ENCODE peak calls at places on chromosomes 13 and 19, in four cellular contexts. T is AG09319, K is omental fat pad, X is fibroblast of the aortic adventitia. H is an unnamed sample.
A peak's percentile ranks its signal among the peaks of the same experiment; 100 is the strongest.

GRCh38 chr13:113448545-113448884 is 4.8 kb downstream of the ADPRHL1 start:
- DNase-seq in T (no peak), K (no peak), X (no peak), H (no peak)

GRCh38 chr13:109778102-109778542 is 8.3 kb downstream of the IRS2 start:
- DNase-seq in T (no peak), K (no peak), X (no peak), H (no peak)

GRCh38 chr13:52669677-52670076 is 17.0 kb downstream of the SUGT1 start:
- DNase-seq in T (no peak), K (no peak), X (no peak), H (no peak)

GRCh38 chr19:42066075-42066754 is 3.8 kb downstream of the GRIK5 start:
- DNase-seq in T (no peak), K (no peak), X (peak; percentile 7), H (no peak)

GRCh38 chr13:32150794-32151193 is 119.2 kb downstream of the FRY start:
- DNase-seq in T (peak; percentile 43), K (no peak), X (peak; percentile 95), H (peak; percentile 87)

GRCh38 chr19:3398114-3398899 is 31.9 kb downstream of the NFIC start:
- DNase-seq in T (no peak), K (no peak), X (peak; percentile 69), H (no peak)

GRCh38 chr13:44309771-44310767 is 63.6 kb upstream of the SERP2 start:
- DNase-seq in T (no peak), K (no peak), X (peak; percentile 83), H (no peak)

GRCh38 chr13:77381059-77381458 is 54.2 kb upstream of the MYCBP2 start:
- DNase-seq in T (no peak), K (no peak), X (no peak), H (no peak)

GRCh38 chr13:60604058-60604457 is 207.0 kb downstream of the TDRD3 start:
- DNase-seq in T (no peak), K (no peak), X (no peak), H (no peak)

GRCh38 chr19:3338541-3339181 is 27.7 kb upstream of the NFIC start:
- DNase-seq in T (no peak), K (no peak), X (no peak), H (no peak)

GRCh38 chr19:55283548-55284393 is at the start of gene BRSK1:
- DNase-seq in T (peak; percentile 16), K (no peak), X (peak; percentile 48), H (peak; percentile 25)

GRCh38 chr13:35190241-35190640 is 248.2 kb downstream of the NBEA start:
- DNase-seq in T (peak; percentile 89), K (no peak), X (no peak), H (peak; percentile 54)

GRCh38 chr13:23805015-23805583 is 84.1 kb downstream of the MIPEP start:
- DNase-seq in T (no peak), K (no peak), X (no peak), H (no peak)

GRCh38 chr13:65264066-65264465 is 1966.1 kb downstream of the PCDH9 start:
- DNase-seq in T (no peak), K (no peak), X (no peak), H (no peak)

GRCh38 chr19:12786149-12786870 is 5.0 kb upstream of the JUNB start:
- DNase-seq in T (no peak), K (no peak), X (no peak), H (no peak)

GRCh38 chr13:110323172-110323851 is 16.2 kb downstream of the COL4A2 start:
- DNase-seq in T (no peak), K (no peak), X (peak; percentile 26), H (peak; percentile 72)

GRCh38 chr13:72689181-72689696 is 38.2 kb downstream of the MZT1 start:
- DNase-seq in T (no peak), K (no peak), X (no peak), H (no peak)

GRCh38 chr13:52851153-52851962 is 2.9 kb upstream of the PCDH8 start:
- DNase-seq in T (no peak), K (no peak), X (peak; percentile 15), H (no peak)

GRCh38 chr19:46602392-46603194 is 1.5 kb downstream of the CALM3 start:
- DNase-seq in T (no peak), K (no peak), X (peak; percentile 23), H (no peak)

GRCh38 chr19:4764290-4764660 is 27.3 kb upstream of the FEM1A start:
- DNase-seq in T (no peak), K (no peak), X (no peak), H (no peak)

GRCh38 chr13:23600534-23600933 is 30.3 kb downstream of the TNFRSF19 start:
- DNase-seq in T (no peak), K (no peak), X (no peak), H (no peak)

GRCh38 chr19:46069841-46070341 is 29.1 kb upstream of the IGFL4 start:
- DNase-seq in T (no peak), K (no peak), X (peak; percentile 98), H (no peak)

GRCh38 chr13:75715598-75716523 is 79.7 kb downstream of the LMO7 start:
- DNase-seq in T (no peak), K (no peak), X (peak; percentile 63), H (no peak)

GRCh38 chr19:45607071-45608029 is 5.3 kb upstream of the GPR4 start:
- DNase-seq in T (peak; percentile 32), K (peak; percentile 72), X (peak; percentile 76), H (peak; percentile 32)

GRCh38 chr13:54859827-54860226 is 1831.2 kb downstream of the OLFM4 start:
- DNase-seq in T (no peak), K (no peak), X (no peak), H (no peak)

GRCh38 chr13:105340061-105340606 is 1195.3 kb downstream of the EFNB2 start:
- DNase-seq in T (no peak), K (no peak), X (no peak), H (no peak)

GRCh38 chr13:50053844-50054243 is 38.6 kb downstream of the KCNRG start:
- DNase-seq in T (no peak), K (no peak), X (no peak), H (no peak)

GRCh38 chr19:11624064-11624463 is 26.8 kb downstream of the ZNF627 start:
- DNase-seq in T (no peak), K (no peak), X (peak; percentile 76), H (peak; percentile 28)

GRCh38 chr13:79481685-79482052 is 714 bp downstream of the NDFIP2 start:
- DNase-seq in T (no peak), K (no peak), X (no peak), H (no peak)

GRCh38 chr19:58571575-58571947 is 1.6 kb downstream of the MZF1 start:
- DNase-seq in T (no peak), K (no peak), X (no peak), H (no peak)

GRCh38 chr19:56829586-56829985 is 10.9 kb downstream of the PEG3 start:
- DNase-seq in T (no peak), K (no peak), X (no peak), H (no peak)

GRCh38 chr19:54063350-54064078 is at the start of gene VSTM1:
- DNase-seq in T (no peak), K (no peak), X (no peak), H (no peak)